ENCODE peak calls at places on chromosome 4, in four cellular contexts. I, M, D and Y are unnamed samples.

GRCh38 chr4:99403380-99404194 is 31.6 kb downstream of the ADH7 start:
- DNase-seq in I (peak), M (peak), D (no peak), Y (peak)

GRCh38 chr4:14308229-14308651 is 680.7 kb upstream of the BOD1L1 start:
- DNase-seq in I (no peak), M (no peak), D (no peak), Y (no peak)

GRCh38 chr4:121728066-121728465 is 31.3 kb upstream of the ANXA5 start:
- DNase-seq in I (peak), M (peak), D (no peak), Y (peak)

GRCh38 chr4:55397521-55398321 is 2.0 kb downstream of the TMEM165 start:
- DNase-seq in I (no peak), M (peak), D (no peak), Y (peak)

GRCh38 chr4:71136071-71136470 is 142.6 kb downstream of the DCK start:
- DNase-seq in I (no peak), M (no peak), D (no peak), Y (no peak)

GRCh38 chr4:134345249-134345648 is 143.7 kb upstream of the PABPC4L start:
- DNase-seq in I (no peak), M (peak), D (no peak), Y (no peak)

GRCh38 chr4:184962125-184962638 is 56.1 kb upstream of the HELT start:
- DNase-seq in I (no peak), M (no peak), D (no peak), Y (no peak)

GRCh38 chr4:53378171-53378482 is 686 bp downstream of the FIP1L1 start:
- DNase-seq in I (no peak), M (no peak), D (no peak), Y (no peak)

GRCh38 chr4:183211533-183211932 is 108.5 kb downstream of the CLDN22 start:
- DNase-seq in I (no peak), M (no peak), D (no peak), Y (no peak)

GRCh38 chr4:148289740-148290139 is 152.5 kb downstream of the NR3C2 start:
- DNase-seq in I (no peak), M (no peak), D (no peak), Y (no peak)

GRCh38 chr4:184255361-184255760 is 37.7 kb upstream of the ENPP6 start:
- DNase-seq in I (no peak), M (no peak), D (no peak), Y (no peak)

GRCh38 chr4:13492752-13493151 is 8.6 kb upstream of the RAB28 start:
- DNase-seq in I (no peak), M (no peak), D (no peak), Y (no peak)

GRCh38 chr4:82748176-82748575 is 50.4 kb downstream of the SCD5 start:
- DNase-seq in I (no peak), M (peak), D (peak), Y (no peak)

GRCh38 chr4:186936496-186937375 is 213.1 kb upstream of the FAT1 start:
- DNase-seq in I (peak), M (peak), D (no peak), Y (peak)

GRCh38 chr4:183638436-183638835 is 20.5 kb downstream of the RWDD4 start:
- DNase-seq in I (no peak), M (peak), D (no peak), Y (no peak)

GRCh38 chr4:37981844-37982720 is 21.9 kb downstream of the PTTG2 start:
- DNase-seq in I (peak), M (peak), D (peak), Y (peak)

GRCh38 chr4:95510145-95510544 is 38.6 kb downstream of the UNC5C start:
- DNase-seq in I (peak), M (peak), D (no peak), Y (peak)
- TF ChIP-seq CTCF in I (peak), M (peak), D (peak), Y (peak)

DNA sequence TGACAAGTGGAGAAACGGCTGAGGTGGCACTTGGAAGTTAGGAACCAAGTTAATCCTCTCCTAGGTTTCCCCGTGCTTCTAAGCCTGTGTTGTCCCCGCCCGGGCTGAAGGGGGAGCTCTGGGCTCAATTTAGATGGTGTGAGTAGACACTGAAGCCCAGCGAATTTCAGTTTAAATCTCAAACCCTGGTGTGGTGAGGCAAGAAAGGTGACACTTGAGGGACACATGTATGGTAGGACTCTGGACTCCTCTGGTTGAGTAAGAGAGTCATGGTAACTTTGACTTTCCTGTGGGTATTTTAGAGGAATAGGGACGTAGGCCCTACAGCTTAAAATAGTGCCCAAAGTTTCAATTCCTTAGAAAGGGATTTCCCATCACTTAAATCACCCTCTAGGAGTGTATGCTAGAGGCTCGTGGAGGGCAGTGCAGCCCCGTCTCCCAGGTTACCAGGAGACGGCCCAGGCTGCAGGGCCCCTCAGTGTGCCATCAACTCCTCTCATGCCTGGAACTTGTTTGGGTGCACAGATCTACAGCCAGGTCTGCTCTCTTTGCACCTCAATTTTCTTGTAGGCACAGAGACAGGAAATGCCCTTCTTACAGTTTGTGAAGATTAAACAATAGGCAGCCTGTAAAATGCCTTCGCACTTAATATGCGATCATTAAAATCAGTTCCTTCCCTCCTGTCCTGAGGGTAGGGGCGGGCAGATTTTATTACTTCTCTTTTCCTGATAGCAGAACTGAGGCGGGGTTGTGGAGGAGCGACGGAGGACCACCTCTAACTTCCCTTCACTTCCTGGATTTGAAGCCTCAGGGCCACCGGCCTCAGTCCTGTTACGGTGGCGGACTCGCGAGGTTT is 23.9 kb downstream of the HAND2 start:
- DNase-seq in I (peak), M (no peak), D (peak), Y (peak)
- H3K4me3 ChIP-seq in I (no peak), M (no peak), D (peak), Y (no peak)

GRCh38 chr4:153131478-153132069 is 72.7 kb upstream of the TRIM2 start:
- DNase-seq in I (no peak), M (no peak), D (no peak), Y (peak)
- TF ChIP-seq CTCF in I (no peak), M (peak), D (peak), Y (no peak)

GRCh38 chr4:112511294-112512118 is 4.5 kb downstream of the NEUROG2 start:
- DNase-seq in I (no peak), M (no peak), D (peak), Y (no peak)

GRCh38 chr4:112514079-112514448 is 1.9 kb downstream of the NEUROG2 start:
- DNase-seq in I (no peak), M (no peak), D (peak), Y (no peak)

GRCh38 chr4:112510191-112510467 is 5.9 kb downstream of the NEUROG2 start:
- DNase-seq in I (no peak), M (no peak), D (no peak), Y (no peak)

GRCh38 chr4:112509243-112510190 is 6.5 kb downstream of the NEUROG2 start:
- DNase-seq in I (no peak), M (peak), D (peak), Y (no peak)

DNA sequence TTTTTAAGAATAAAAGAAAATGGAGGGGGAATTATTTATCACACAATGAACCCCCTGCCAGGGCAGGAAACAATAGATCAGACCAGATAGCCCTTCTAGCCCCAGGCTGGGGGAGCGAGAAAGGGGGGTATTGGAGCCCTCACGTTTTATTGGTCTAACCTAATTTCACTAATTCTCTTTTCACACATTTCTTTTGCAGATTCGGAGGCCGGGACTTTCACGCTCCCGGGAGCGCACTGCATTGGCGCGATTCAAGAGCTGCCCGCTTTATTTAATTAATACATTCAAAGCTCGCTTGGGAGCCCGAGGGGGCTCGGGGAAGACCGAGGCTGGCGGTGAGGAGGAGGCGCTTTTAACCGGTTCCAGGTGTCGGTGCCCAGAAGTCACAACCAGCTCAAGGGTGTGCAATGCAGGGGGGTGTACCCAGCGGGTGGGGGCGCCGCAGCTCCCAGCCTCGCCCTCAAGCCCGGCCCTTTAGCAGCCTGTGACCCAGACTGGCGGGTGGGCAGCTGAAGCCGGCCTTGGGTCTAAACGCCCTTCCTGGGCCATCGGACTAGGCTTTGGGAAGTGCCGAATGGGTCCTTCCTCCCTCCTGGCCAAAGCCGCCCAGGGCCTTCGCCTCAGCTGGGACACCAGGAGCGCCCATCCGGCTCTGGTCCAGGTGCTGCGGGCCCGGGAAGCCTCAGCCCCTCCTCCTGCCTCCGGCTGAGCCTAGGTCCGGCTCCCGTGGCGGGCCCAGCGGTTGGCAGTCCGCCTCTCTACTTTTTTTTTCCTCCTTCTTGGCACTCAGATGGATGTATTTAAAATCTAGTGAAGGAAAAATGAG is 5.3 kb downstream of the NEUROG2 start:
- DNase-seq in I (no peak), M (no peak), D (peak), Y (no peak)
- H3K4me3 ChIP-seq in I (no peak), M (peak), D (peak), Y (no peak)

GRCh38 chr4:41934813-41935651 is at the start of gene TMEM33:
- DNase-seq in I (peak), M (peak), D (peak), Y (peak)
- TF ChIP-seq CTCF in I (peak), M (peak), D (peak), Y (peak)

GRCh38 chr4:1201851-1202525 is 29.6 kb upstream of the SPON2 start:
- DNase-seq in I (no peak), M (peak), D (peak), Y (peak)

GRCh38 chr4:1198070-1198844 is 25.9 kb upstream of the SPON2 start:
- DNase-seq in I (no peak), M (peak), D (no peak), Y (no peak)

GRCh38 chr4:1202526-1203378 is 30.4 kb upstream of the SPON2 start:
- DNase-seq in I (no peak), M (no peak), D (peak), Y (no peak)

GRCh38 chr4:1199556-1200331 is 27.4 kb upstream of the SPON2 start:
- DNase-seq in I (no peak), M (no peak), D (peak), Y (no peak)

GRCh38 chr4:1200425-1201035 is 28.1 kb upstream of the SPON2 start:
- DNase-seq in I (no peak), M (peak), D (peak), Y (peak)
- H3K4me3 ChIP-seq in I (no peak), M (peak), D (no peak), Y (peak)